ENCODE peak calls at places on chromosomes 6 and 20, in eight cellular contexts. U, I, O, N, V, Q, S and X are unnamed samples.
A peak's percentile ranks its signal among the peaks of the same experiment; 100 is the strongest.

GRCh38 chr6:128494440-128494839 is 26.0 kb downstream of the PTPRK start:
- DNase-seq in I (no peak), U (no peak), Q (no peak), O (peak; percentile 34), N (no peak), S (no peak), V (no peak), X (no peak)

GRCh38 chr6:22737331-22737730 is 168.0 kb downstream of the HDGFL1 start:
- DNase-seq in O (peak; percentile 83), Q (no peak), N (no peak), I (no peak), S (peak; percentile 13), U (peak; percentile 65), V (no peak), X (no peak)

GRCh38 chr6:132063204-132063603 is 112.0 kb upstream of the CCN2 start:
- DNase-seq in N (peak; percentile 37), Q (no peak), V (no peak), I (no peak), U (no peak), O (peak; percentile 90), S (no peak), X (no peak)

GRCh38 chr20:50844430-50845100 is 49.7 kb downstream of the BCAS4 start:
- DNase-seq in V (peak; percentile 38), U (no peak), O (peak; percentile 92), S (no peak), N (peak; percentile 49), I (no peak), Q (peak; percentile 86), X (peak; percentile 93)

GRCh38 chr20:1427457-1428054 is 34.7 kb upstream of the FKBP1A start:
- DNase-seq in Q (no peak), I (no peak), O (peak; percentile 93), N (no peak), S (no peak), V (no peak), U (peak; percentile 97), X (no peak)

GRCh38 chr6:134267917-134268361 is 50.0 kb downstream of the SGK1 start:
- DNase-seq in V (no peak), S (peak; percentile 39), N (no peak), I (no peak), U (peak; percentile 60), O (no peak), Q (no peak), X (no peak)

GRCh38 chr6:87794922-87795885 is 93.2 kb upstream of the AKIRIN2 start:
- DNase-seq in I (no peak), S (peak; percentile 11), V (no peak), U (no peak), O (no peak), N (no peak), Q (no peak), X (no peak)

GRCh38 chr20:50759678-50760077 is 28.3 kb downstream of the PARD6B start:
- DNase-seq in V (no peak), N (no peak), S (no peak), Q (no peak), I (no peak), O (no peak), U (no peak), X (no peak)

GRCh38 chr20:9508240-9508661 is 6.1 kb upstream of the LAMP5 start:
- DNase-seq in I (no peak), Q (no peak), N (no peak), V (no peak), U (no peak), S (no peak), O (no peak), X (peak; percentile 23)

GRCh38 chr6:159174263-159174974 is 5.2 kb downstream of the FNDC1 start:
- DNase-seq in V (peak; percentile 87), S (peak; percentile 66), U (peak; percentile 78), I (peak; percentile 63), N (peak; percentile 18), O (peak; percentile 83), Q (peak; percentile 80), X (peak; percentile 79)

GRCh38 chr6:158060447-158061360 is 79.0 kb downstream of the SYNJ2 start:
- DNase-seq in O (peak; percentile 93), S (peak; percentile 62), U (peak; percentile 86), V (no peak), I (peak; percentile 78), N (peak; percentile 59), Q (no peak), X (no peak)

GRCh38 chr6:39670519-39670918 is 54.7 kb downstream of the KIF6 start:
- DNase-seq in S (no peak), O (no peak), I (no peak), U (no peak), V (no peak), Q (no peak), N (no peak), X (no peak)

DNA sequence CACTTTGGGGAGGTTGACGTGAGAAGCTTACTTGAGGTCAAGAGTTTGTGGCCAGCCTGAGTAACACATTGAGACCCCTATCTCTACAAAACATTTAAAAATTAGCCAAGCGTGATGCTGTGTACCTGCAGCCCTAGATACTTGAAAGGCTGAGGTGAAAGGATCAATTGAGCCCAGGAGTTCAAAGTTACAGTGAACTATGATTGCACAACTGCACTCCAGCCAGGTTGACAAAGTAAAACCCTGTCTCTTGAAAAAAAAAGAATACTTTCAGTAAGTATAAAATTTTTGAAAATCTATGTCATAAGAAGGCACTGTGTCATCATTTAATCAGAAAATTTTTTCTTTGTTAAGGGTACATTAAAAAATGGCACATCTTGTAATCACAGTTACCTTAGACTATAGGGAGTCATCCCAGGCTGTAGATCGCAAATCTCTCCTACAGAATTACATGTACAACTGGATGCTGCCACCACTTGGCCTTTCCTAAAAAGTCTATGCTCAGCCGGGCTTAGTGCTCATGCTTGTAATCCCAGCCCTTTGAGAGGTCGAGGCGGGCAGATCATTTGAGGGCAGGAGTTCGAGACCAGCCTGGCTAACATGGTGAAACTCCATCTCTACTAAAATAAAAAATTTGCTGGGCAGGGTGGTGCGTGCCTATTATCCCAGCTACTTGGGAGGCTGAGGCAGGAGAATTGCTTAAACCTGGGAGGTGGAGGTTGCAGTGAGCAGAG is 17.0 kb upstream of the MRS2 start:
- DNase-seq in O (no peak), S (no peak), I (no peak), N (no peak), V (no peak), Q (no peak), U (no peak), X (no peak)
- TF ChIP-seq CTCF in O (no peak), S (no peak), I (no peak), N (no peak), V (no peak), Q (no peak), U (no peak), X (no peak)

GRCh38 chr20:17671565-17671964 is 10.5 kb downstream of the RRBP1 start:
- DNase-seq in Q (no peak), S (no peak), N (no peak), U (no peak), O (no peak), I (no peak), V (no peak), X (no peak)
- TF ChIP-seq CTCF in Q (no peak), S (no peak), N (no peak), U (no peak), O (no peak), I (no peak), V (no peak), X (no peak)

GRCh38 chr20:6036213-6036612 is 17.6 kb downstream of the LRRN4 start:
- DNase-seq in Q (no peak), S (no peak), O (no peak), V (no peak), N (no peak), I (no peak), U (no peak), X (no peak)
- TF ChIP-seq CTCF in Q (no peak), S (no peak), O (no peak), V (no peak), N (no peak), I (no peak), U (no peak), X (no peak)

GRCh38 chr6:137489410-137490371 is 4.5 kb downstream of the OLIG3 start:
- DNase-seq in V (no peak), N (no peak), I (no peak), U (no peak), Q (peak; percentile 36), S (no peak), O (no peak), X (peak; percentile 32)
- TF ChIP-seq CTCF in V (no peak), N (peak; percentile 16), I (no peak), U (no peak), Q (no peak), S (no peak), O (peak; percentile 15), X (no peak)

GRCh38 chr6:65231616-65232015 is 475.4 kb downstream of the EYS start:
- DNase-seq in O (peak; percentile 4), N (no peak), S (no peak), I (no peak), U (no peak), V (no peak), Q (no peak), X (no peak)
- TF ChIP-seq CTCF in O (no peak), N (no peak), S (no peak), I (no peak), U (no peak), V (no peak), Q (no peak), X (no peak)

GRCh38 chr20:37365760-37366638 is 20.1 kb downstream of the SRC start:
- DNase-seq in V (peak; percentile 49), S (no peak), I (no peak), O (no peak), N (no peak), U (no peak), Q (no peak), X (no peak)
- TF ChIP-seq CTCF in V (no peak), S (no peak), I (no peak), O (no peak), N (no peak), U (no peak), Q (no peak), X (no peak)

GRCh38 chr6:166422201-166422940 is 39.6 kb upstream of the MPC1 start:
- DNase-seq in S (no peak), Q (no peak), N (no peak), O (no peak), I (no peak), V (no peak), U (no peak), X (no peak)

GRCh38 chr6:166418691-166419143 is 36.0 kb upstream of the MPC1 start:
- DNase-seq in S (no peak), V (no peak), N (no peak), O (no peak), I (no peak), Q (no peak), U (no peak), X (no peak)

GRCh38 chr6:166419717-166420116 is 37.0 kb upstream of the MPC1 start:
- DNase-seq in O (no peak), I (no peak), V (no peak), U (no peak), S (peak; percentile 6), Q (no peak), N (no peak), X (no peak)

GRCh38 chr6:166419268-166419667 is 36.5 kb upstream of the MPC1 start:
- DNase-seq in S (peak; percentile 67), O (peak; percentile 63), U (no peak), Q (peak; percentile 61), I (no peak), N (no peak), V (peak; percentile 47), X (peak; percentile 53)

DNA sequence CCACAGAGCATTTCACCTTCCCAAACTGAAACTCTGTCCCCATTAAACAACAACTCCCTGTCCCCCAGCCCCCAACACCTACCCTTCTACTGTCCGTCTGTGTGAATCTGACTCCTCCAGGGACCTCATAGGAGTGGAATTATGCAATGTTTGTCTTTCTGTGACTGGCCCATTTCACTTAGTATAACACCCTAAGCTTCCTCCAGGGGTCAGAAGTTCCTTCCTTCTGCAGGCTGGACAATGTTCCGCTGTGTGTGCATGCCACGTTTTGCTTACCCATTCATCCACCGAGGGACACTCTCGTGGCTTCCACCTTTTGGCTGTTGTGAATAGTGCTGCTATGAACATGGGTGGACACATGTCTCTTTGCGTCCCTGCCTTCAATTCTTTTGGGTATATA is 37.6 kb upstream of the MPC1 start:
- DNase-seq in Q (no peak), O (peak; percentile 79), V (no peak), N (no peak), I (no peak), U (no peak), S (no peak), X (no peak)
- TF ChIP-seq CTCF in Q (no peak), O (peak; percentile 56), V (no peak), N (no peak), I (no peak), U (no peak), S (no peak), X (no peak)